ENCODE peak calls at places on chromosomes 4 and X, in four cellular contexts. F is iPS DF 6.9, S is hepatocyte, P is HCT116. I is an unnamed sample.

GRCh38 chrX:11499076-11500044 is 166.4 kb downstream of the ARHGAP6 start:
- DNase-seq in S (peak), F (no peak), P (no peak), I (no peak)

GRCh38 chrX:72258174-72258573 is 18.9 kb downstream of the RPS4X start:
- DNase-seq in S (peak), P (no peak), F (no peak), I (no peak)

GRCh38 chr4:73487233-73487632 is 5.7 kb downstream of the AFM start:
- DNase-seq in F (no peak), S (no peak), P (no peak), I (no peak)

GRCh38 chrX:38315186-38315585 is 12.1 kb downstream of the RPGR start:
- DNase-seq in S (no peak), F (no peak), P (no peak), I (no peak)

GRCh38 chr4:153209410-153209809 is 5.2 kb downstream of the TRIM2 start:
- DNase-seq in F (no peak), S (peak), P (no peak), I (no peak)

GRCh38 chr4:177484613-177485021 is 42.4 kb upstream of the AGA start:
- DNase-seq in S (no peak), P (peak), F (no peak), I (no peak)

GRCh38 chrX:46574337-46574940 is 874 bp downstream of the CHST7 start:
- DNase-seq in F (no peak), S (no peak), P (no peak), I (no peak)

GRCh38 chrX:28625223-28625622 is 38.0 kb downstream of the IL1RAPL1 start:
- DNase-seq in P (no peak), S (no peak), F (peak), I (no peak)

GRCh38 chrX:129761596-129761995 is 18.2 kb upstream of the SASH3 start:
- DNase-seq in P (no peak), S (no peak), F (no peak), I (no peak)

GRCh38 chrX:129760981-129761380 is 18.8 kb upstream of the SASH3 start:
- DNase-seq in S (no peak), P (no peak), F (no peak), I (no peak)

GRCh38 chrX:129759576-129760061 is 20.1 kb upstream of the SASH3 start:
- DNase-seq in F (no peak), S (no peak), P (no peak), I (peak)

GRCh38 chrX:129762448-129762847 is 17.3 kb upstream of the SASH3 start:
- DNase-seq in S (no peak), P (no peak), F (no peak), I (no peak)

GRCh38 chrX:129760155-129760554 is 19.6 kb upstream of the SASH3 start:
- DNase-seq in S (no peak), F (no peak), P (no peak), I (no peak)
- H3K27ac ChIP-seq in S (no peak), F (no peak), P (no peak), I (no peak)

GRCh38 chrX:69987691-69988090 is 62.0 kb downstream of the AWAT2 start:
- DNase-seq in P (no peak), S (no peak), F (no peak), I (no peak)
- H3K27ac ChIP-seq in P (no peak), S (no peak), F (no peak), I (no peak)

GRCh38 chr4:155602351-155603140 is 64.1 kb upstream of the GUCY1A1 start:
- DNase-seq in F (no peak), P (no peak), S (no peak), I (no peak)
- H3K27ac ChIP-seq in F (no peak), P (no peak), S (peak), I (no peak)

GRCh38 chr4:119313237-119313636 is 8.7 kb downstream of the FABP2 start:
- DNase-seq in F (no peak), P (no peak), S (no peak), I (no peak)

GRCh38 chr4:119310826-119311225 is 11.1 kb downstream of the FABP2 start:
- DNase-seq in P (no peak), F (no peak), S (no peak), I (no peak)

GRCh38 chr4:119317996-119318395 is 3.9 kb downstream of the FABP2 start:
- DNase-seq in F (no peak), P (no peak), S (no peak), I (no peak)

GRCh38 chr4:119314356-119314755 is 7.6 kb downstream of the FABP2 start:
- DNase-seq in F (no peak), S (peak), P (no peak), I (no peak)

GRCh38 chr4:119315036-119315435 is 6.9 kb downstream of the FABP2 start:
- DNase-seq in F (no peak), S (no peak), P (no peak), I (no peak)
- H3K27ac ChIP-seq in F (no peak), S (no peak), P (no peak), I (no peak)

GRCh38 chr4:23022032-23022431 is 329.3 kb downstream of the GBA3 start:
- DNase-seq in P (no peak), S (peak), F (no peak), I (no peak)

GRCh38 chr4:23016981-23017380 is 324.2 kb downstream of the GBA3 start:
- DNase-seq in P (no peak), F (no peak), S (no peak), I (no peak)

GRCh38 chr4:23023121-23023520 is 330.4 kb downstream of the GBA3 start:
- DNase-seq in P (no peak), S (no peak), F (no peak), I (no peak)

GRCh38 chr4:23023666-23024065 is 330.9 kb downstream of the GBA3 start:
- DNase-seq in F (no peak), S (no peak), P (no peak), I (no peak)

GRCh38 chr4:23021040-23021439 is 328.3 kb downstream of the GBA3 start:
- DNase-seq in P (no peak), F (no peak), S (no peak), I (no peak)
- H3K27ac ChIP-seq in P (no peak), F (no peak), S (no peak), I (no peak)

GRCh38 chrX:110081320-110081719 is 78.4 kb downstream of the TMEM164 start:
- DNase-seq in F (no peak), S (no peak), P (no peak), I (no peak)
- H3K27ac ChIP-seq in F (no peak), S (no peak), P (no peak), I (no peak)

GRCh38 chrX:31483336-31483735 is 411.5 kb upstream of the FTHL17 start:
- DNase-seq in S (no peak), F (no peak), P (no peak), I (no peak)

GRCh38 chrX:31480696-31481095 is 408.9 kb upstream of the FTHL17 start:
- DNase-seq in F (no peak), P (no peak), S (no peak), I (no peak)
- H3K27ac ChIP-seq in F (no peak), P (no peak), S (no peak), I (no peak)